ENCODE peak calls at places on chromosomes 3 and 15, in seven cellular contexts. One of them, this sample, is unnamed.
A peak's percentile ranks its signal among the peaks of the same experiment; 100 is the strongest.

GRCh38 chr15:95511680-95512079 is 818.8 kb upstream of the NR2F2 start:
- DNase-seq in IMR-90: peak; percentile 52
- DNase-seq in mesenchymal stem cell: no peak
- DNase-seq in neuronal stem cell: no peak
- DNase-seq in H9: no peak
- DNase-seq in mesendoderm: no peak
- DNase-seq in trophoblast cell: no peak
- DNase-seq in this sample: no peak

GRCh38 chr3:141147657-141148056 is 84.0 kb upstream of the PXYLP1 start:
- DNase-seq in IMR-90: no peak
- DNase-seq in mesenchymal stem cell: no peak
- DNase-seq in neuronal stem cell: no peak
- DNase-seq in H9: no peak
- DNase-seq in mesendoderm: peak; percentile 27
- DNase-seq in trophoblast cell: peak; percentile 73
- DNase-seq in this sample: peak; percentile 45

GRCh38 chr3:179321585-179322322 is 1.1 kb upstream of the ZNF639 start:
- DNase-seq in IMR-90: peak; percentile 63
- DNase-seq in mesenchymal stem cell: peak; percentile 65
- DNase-seq in neuronal stem cell: no peak
- DNase-seq in H9: no peak
- DNase-seq in mesendoderm: peak; percentile 48
- DNase-seq in trophoblast cell: no peak
- DNase-seq in this sample: no peak

GRCh38 chr15:51077565-51078153 is 17.0 kb downstream of the TNFAIP8L3 start:
- DNase-seq in IMR-90: no peak
- DNase-seq in mesenchymal stem cell: no peak
- DNase-seq in neuronal stem cell: peak; percentile 49
- DNase-seq in H9: peak; percentile 91
- DNase-seq in mesendoderm: peak; percentile 93
- DNase-seq in trophoblast cell: no peak
- DNase-seq in this sample: peak; percentile 66

GRCh38 chr15:63369296-63369695 is 12.3 kb downstream of the CA12 start:
- DNase-seq in IMR-90: no peak
- DNase-seq in mesenchymal stem cell: no peak
- DNase-seq in neuronal stem cell: no peak
- DNase-seq in H9: no peak
- DNase-seq in mesendoderm: peak; percentile 32
- DNase-seq in trophoblast cell: no peak
- DNase-seq in this sample: no peak

GRCh38 chr15:62208884-62209283 is 43.8 kb upstream of the C2CD4B start:
- DNase-seq in IMR-90: no peak
- DNase-seq in mesenchymal stem cell: no peak
- DNase-seq in neuronal stem cell: no peak
- DNase-seq in H9: no peak
- DNase-seq in mesendoderm: no peak
- DNase-seq in trophoblast cell: no peak
- DNase-seq in this sample: no peak

GRCh38 chr3:5019411-5020261 is 40.4 kb downstream of the BHLHE40 start:
- DNase-seq in IMR-90: no peak
- DNase-seq in mesenchymal stem cell: no peak
- DNase-seq in neuronal stem cell: no peak
- DNase-seq in H9: no peak
- DNase-seq in mesendoderm: no peak
- DNase-seq in trophoblast cell: no peak
- DNase-seq in this sample: no peak

GRCh38 chr3:43582876-43583275 is 38.9 kb downstream of the ANO10 start:
- DNase-seq in IMR-90: peak; percentile 8
- DNase-seq in mesenchymal stem cell: no peak
- DNase-seq in neuronal stem cell: no peak
- DNase-seq in H9: no peak
- DNase-seq in mesendoderm: no peak
- DNase-seq in trophoblast cell: no peak
- DNase-seq in this sample: no peak

GRCh38 chr3:127482216-127483004 is 108.1 kb downstream of the TPRA1 start:
- DNase-seq in IMR-90: peak; percentile 6
- DNase-seq in mesenchymal stem cell: no peak
- DNase-seq in neuronal stem cell: no peak
- DNase-seq in H9: peak; percentile 5
- DNase-seq in mesendoderm: no peak
- DNase-seq in trophoblast cell: no peak
- DNase-seq in this sample: no peak

GRCh38 chr3:3020209-3020608 is 90.0 kb downstream of the IL5RA start:
- DNase-seq in IMR-90: no peak
- DNase-seq in mesenchymal stem cell: no peak
- DNase-seq in neuronal stem cell: no peak
- DNase-seq in H9: no peak
- DNase-seq in mesendoderm: no peak
- DNase-seq in trophoblast cell: no peak
- DNase-seq in this sample: no peak

GRCh38 chr3:72791132-72791531 is 57.1 kb downstream of the SHQ1 start:
- DNase-seq in IMR-90: no peak
- DNase-seq in mesenchymal stem cell: no peak
- DNase-seq in neuronal stem cell: no peak
- DNase-seq in H9: no peak
- DNase-seq in mesendoderm: peak; percentile 72
- DNase-seq in trophoblast cell: no peak
- DNase-seq in this sample: no peak

GRCh38 chr15:31237042-31237324 is 89.7 kb upstream of the KLF13 start:
- DNase-seq in IMR-90: no peak
- DNase-seq in mesenchymal stem cell: no peak
- DNase-seq in neuronal stem cell: no peak
- DNase-seq in H9: no peak
- DNase-seq in mesendoderm: no peak
- DNase-seq in trophoblast cell: no peak
- DNase-seq in this sample: no peak

GRCh38 chr15:78034495-78035191 is 42.9 kb downstream of the TBC1D2B start:
- DNase-seq in IMR-90: peak; percentile 38
- DNase-seq in mesenchymal stem cell: peak; percentile 38
- DNase-seq in neuronal stem cell: no peak
- DNase-seq in H9: no peak
- DNase-seq in mesendoderm: no peak
- DNase-seq in trophoblast cell: no peak
- DNase-seq in this sample: no peak

GRCh38 chr15:70449311-70450141 is 313.8 kb downstream of the UACA start:
- DNase-seq in IMR-90: no peak
- DNase-seq in mesenchymal stem cell: no peak
- DNase-seq in neuronal stem cell: no peak
- DNase-seq in H9: no peak
- DNase-seq in mesendoderm: no peak
- DNase-seq in trophoblast cell: no peak
- DNase-seq in this sample: no peak

GRCh38 chr15:70450142-70450443 is 313.3 kb downstream of the UACA start:
- DNase-seq in IMR-90: no peak
- DNase-seq in mesenchymal stem cell: no peak
- DNase-seq in neuronal stem cell: no peak
- DNase-seq in H9: no peak
- DNase-seq in mesendoderm: no peak
- DNase-seq in trophoblast cell: no peak
- DNase-seq in this sample: no peak

GRCh38 chr15:70451861-70452653 is 311.3 kb downstream of the UACA start:
- DNase-seq in IMR-90: no peak
- DNase-seq in mesenchymal stem cell: no peak
- DNase-seq in neuronal stem cell: no peak
- DNase-seq in H9: peak; percentile 90
- DNase-seq in mesendoderm: peak; percentile 19
- DNase-seq in trophoblast cell: peak; percentile 76
- DNase-seq in this sample: no peak

GRCh38 chr15:70447927-70448698 is 315.2 kb downstream of the UACA start:
- DNase-seq in IMR-90: no peak
- DNase-seq in mesenchymal stem cell: no peak
- DNase-seq in neuronal stem cell: no peak
- DNase-seq in H9: no peak
- DNase-seq in mesendoderm: no peak
- DNase-seq in trophoblast cell: no peak
- DNase-seq in this sample: no peak

DNA sequence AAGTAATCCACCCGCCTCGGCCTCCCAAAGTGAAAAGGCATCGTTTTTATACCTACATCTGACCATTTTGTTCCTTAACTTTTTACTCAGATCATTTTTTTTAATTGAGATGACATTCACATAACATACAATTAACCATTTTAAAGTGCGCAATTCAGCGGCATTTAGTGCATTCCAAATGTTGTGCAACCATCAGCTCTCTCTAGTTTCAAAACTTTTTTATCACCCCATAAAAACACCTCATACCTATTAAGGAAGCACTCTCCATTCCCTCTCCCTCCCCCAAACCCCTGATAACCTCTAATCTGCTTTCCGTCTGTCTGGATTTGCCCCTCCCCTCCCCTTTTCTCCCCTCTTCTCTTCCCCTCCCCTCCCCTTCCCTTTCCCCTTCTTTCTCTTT is 310.1 kb downstream of the UACA start:
- DNase-seq in IMR-90: no peak
- DNase-seq in mesenchymal stem cell: no peak
- DNase-seq in neuronal stem cell: no peak
- DNase-seq in H9: no peak
- DNase-seq in mesendoderm: no peak
- DNase-seq in trophoblast cell: no peak
- DNase-seq in this sample: no peak
- H3K23ac ChIP-seq in IMR-90: no peak overlapping the region
- H3K23ac ChIP-seq in mesenchymal stem cell: no peak overlapping the region
- H3K23ac ChIP-seq in neuronal stem cell: no peak overlapping the region
- H3K23ac ChIP-seq in H9: no peak overlapping the region
- H3K23ac ChIP-seq in mesendoderm: no peak overlapping the region
- H3K23ac ChIP-seq in trophoblast cell: no peak overlapping the region
- H3K23ac ChIP-seq in this sample: no peak overlapping the region

DNA sequence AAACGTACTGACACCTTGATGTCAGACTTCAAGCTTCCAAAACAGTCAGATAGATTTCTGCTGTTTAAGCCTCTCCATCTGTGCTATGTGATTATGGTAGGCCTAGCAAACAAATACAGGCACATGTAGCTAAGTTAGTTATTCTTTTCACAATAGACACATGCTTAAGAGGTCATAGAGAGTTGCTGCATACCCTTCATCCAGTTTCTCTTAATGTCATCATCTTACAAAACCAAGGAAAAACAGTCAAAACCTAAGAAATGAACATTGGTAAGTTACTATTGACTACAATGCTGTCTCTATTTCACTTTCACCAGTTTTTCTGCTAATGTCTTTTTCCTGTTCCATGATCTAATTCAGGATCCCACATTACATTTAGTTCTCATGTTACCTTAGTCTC is 946.8 kb downstream of the TUSC7 start:
- DNase-seq in IMR-90: no peak
- DNase-seq in mesenchymal stem cell: no peak
- DNase-seq in neuronal stem cell: no peak
- DNase-seq in H9: no peak
- DNase-seq in mesendoderm: no peak
- DNase-seq in trophoblast cell: no peak
- DNase-seq in this sample: no peak
- H3K23ac ChIP-seq in IMR-90: no peak overlapping the region
- H3K23ac ChIP-seq in mesenchymal stem cell: no peak overlapping the region
- H3K23ac ChIP-seq in neuronal stem cell: no peak overlapping the region
- H3K23ac ChIP-seq in H9: no peak overlapping the region
- H3K23ac ChIP-seq in mesendoderm: no peak overlapping the region
- H3K23ac ChIP-seq in trophoblast cell: no peak overlapping the region
- H3K23ac ChIP-seq in this sample: no peak overlapping the region

GRCh38 chr3:135597855-135598254 is 367.7 kb upstream of the PPP2R3A start:
- DNase-seq in IMR-90: no peak
- DNase-seq in mesenchymal stem cell: no peak
- DNase-seq in neuronal stem cell: no peak
- DNase-seq in H9: no peak
- DNase-seq in mesendoderm: no peak
- DNase-seq in trophoblast cell: no peak
- DNase-seq in this sample: no peak
- H3K23ac ChIP-seq in IMR-90: no peak overlapping the region
- H3K23ac ChIP-seq in mesenchymal stem cell: no peak overlapping the region
- H3K23ac ChIP-seq in neuronal stem cell: no peak overlapping the region
- H3K23ac ChIP-seq in H9: no peak overlapping the region
- H3K23ac ChIP-seq in mesendoderm: no peak overlapping the region
- H3K23ac ChIP-seq in trophoblast cell: no peak overlapping the region
- H3K23ac ChIP-seq in this sample: no peak overlapping the region

DNA sequence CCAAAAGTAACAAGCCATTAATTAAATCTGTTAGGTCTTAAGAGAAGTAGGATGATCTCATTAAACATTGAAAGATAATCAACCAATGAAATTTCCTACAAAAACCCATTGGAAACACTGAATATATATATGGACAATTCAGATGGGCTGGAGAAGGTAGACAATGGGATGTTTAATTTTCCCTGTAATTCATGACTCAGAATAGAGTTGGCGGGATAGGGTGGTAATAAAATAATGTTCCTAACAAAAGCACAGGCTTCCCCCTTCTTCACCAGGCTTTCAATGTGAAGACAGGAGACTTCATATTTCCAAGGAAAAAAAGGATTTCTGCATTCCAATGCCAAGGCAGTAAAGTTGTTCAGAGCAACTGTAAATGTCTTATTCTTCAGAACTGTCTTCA is 377.2 kb downstream of the FOXP1 start:
- DNase-seq in IMR-90: no peak
- DNase-seq in mesenchymal stem cell: no peak
- DNase-seq in neuronal stem cell: no peak
- DNase-seq in H9: no peak
- DNase-seq in mesendoderm: no peak
- DNase-seq in trophoblast cell: no peak
- DNase-seq in this sample: no peak
- H3K23ac ChIP-seq in IMR-90: no peak overlapping the region
- H3K23ac ChIP-seq in mesenchymal stem cell: no peak overlapping the region
- H3K23ac ChIP-seq in neuronal stem cell: no peak overlapping the region
- H3K23ac ChIP-seq in H9: no peak overlapping the region
- H3K23ac ChIP-seq in mesendoderm: no peak overlapping the region
- H3K23ac ChIP-seq in trophoblast cell: no peak overlapping the region
- H3K23ac ChIP-seq in this sample: no peak overlapping the region

GRCh38 chr15:37008205-37008604 is 92.1 kb downstream of the MEIS2 start:
- DNase-seq in IMR-90: no peak
- DNase-seq in mesenchymal stem cell: no peak
- DNase-seq in neuronal stem cell: no peak
- DNase-seq in H9: no peak
- DNase-seq in mesendoderm: no peak
- DNase-seq in trophoblast cell: no peak
- DNase-seq in this sample: no peak

GRCh38 chr15:37009288-37009687 is 91.1 kb downstream of the MEIS2 start:
- DNase-seq in IMR-90: no peak
- DNase-seq in mesenchymal stem cell: peak; percentile 72
- DNase-seq in neuronal stem cell: no peak
- DNase-seq in H9: no peak
- DNase-seq in mesendoderm: no peak
- DNase-seq in trophoblast cell: no peak
- DNase-seq in this sample: no peak

GRCh38 chr15:37004981-37005735 is 95.2 kb downstream of the MEIS2 start:
- DNase-seq in IMR-90: no peak
- DNase-seq in mesenchymal stem cell: no peak
- DNase-seq in neuronal stem cell: no peak
- DNase-seq in H9: no peak
- DNase-seq in mesendoderm: no peak
- DNase-seq in trophoblast cell: peak; percentile 92
- DNase-seq in this sample: no peak

GRCh38 chr15:37004373-37004869 is 95.9 kb downstream of the MEIS2 start:
- DNase-seq in IMR-90: no peak
- DNase-seq in mesenchymal stem cell: no peak
- DNase-seq in neuronal stem cell: no peak
- DNase-seq in H9: no peak
- DNase-seq in mesendoderm: peak; percentile 44
- DNase-seq in trophoblast cell: peak; percentile 92
- DNase-seq in this sample: no peak

GRCh38 chr15:37007301-37007700 is 93.0 kb downstream of the MEIS2 start:
- DNase-seq in IMR-90: no peak
- DNase-seq in mesenchymal stem cell: no peak
- DNase-seq in neuronal stem cell: no peak
- DNase-seq in H9: no peak
- DNase-seq in mesendoderm: no peak
- DNase-seq in trophoblast cell: peak; percentile 82
- DNase-seq in this sample: no peak
- H3K23ac ChIP-seq in IMR-90: no peak overlapping the region
- H3K23ac ChIP-seq in mesenchymal stem cell: no peak overlapping the region
- H3K23ac ChIP-seq in neuronal stem cell: no peak overlapping the region
- H3K23ac ChIP-seq in H9: no peak overlapping the region
- H3K23ac ChIP-seq in mesendoderm: no peak overlapping the region
- H3K23ac ChIP-seq in trophoblast cell: no peak overlapping the region
- H3K23ac ChIP-seq in this sample: no peak overlapping the region

This sample was measured in H1.